ENCODE peak calls at places on chromosome 3, in eight cellular contexts. Y, A, Z, B, D, O, I and G are unnamed samples.

GRCh38 chr3:126523745-126524428 is at the start of gene CHST13:
- DNase-seq in O (peak; percentile 86), B (peak; percentile 84), D (no peak), A (peak; percentile 62), I (no peak), Y (no peak), Z (peak; percentile 53), G (no peak)

GRCh38 chr3:36942632-36943248 is 2.1 kb downstream of the TRANK1 start:
- DNase-seq in I (peak; percentile 13), D (no peak), Z (peak; percentile 53), A (no peak), B (no peak), Y (no peak), O (peak; percentile 47), G (no peak)

GRCh38 chr3:177807150-177807875 is 610.0 kb upstream of the TBL1XR1 start:
- DNase-seq in O (no peak), D (no peak), Y (no peak), I (no peak), A (no peak), Z (no peak), B (no peak), G (no peak)

GRCh38 chr3:151491525-151491924 is 30.7 kb upstream of the IGSF10 start:
- DNase-seq in A (no peak), Y (no peak), O (no peak), D (no peak), B (no peak), Z (no peak), I (no peak), G (peak; percentile 9)

GRCh38 chr3:193812078-193812725 is 219.2 kb downstream of the OPA1 start:
- DNase-seq in Z (no peak), I (no peak), Y (no peak), O (no peak), A (no peak), D (no peak), B (no peak), G (no peak)

GRCh38 chr3:138384971-138385370 is 36.6 kb downstream of the MRAS start:
- DNase-seq in Y (no peak), I (no peak), O (no peak), Z (no peak), D (no peak), A (no peak), B (peak; percentile 27), G (no peak)

GRCh38 chr3:160210799-160211221 is 14.4 kb upstream of the C3orf80 start:
- DNase-seq in B (peak; percentile 57), O (peak; percentile 47), Z (no peak), D (no peak), A (no peak), Y (no peak), I (no peak), G (peak; percentile 11)

GRCh38 chr3:69784854-69785523 is 45.7 kb downstream of the MITF start:
- DNase-seq in O (peak; percentile 67), Y (peak; percentile 56), B (no peak), D (no peak), A (peak; percentile 86), I (peak; percentile 86), Z (peak; percentile 23), G (peak; percentile 29)

DNA sequence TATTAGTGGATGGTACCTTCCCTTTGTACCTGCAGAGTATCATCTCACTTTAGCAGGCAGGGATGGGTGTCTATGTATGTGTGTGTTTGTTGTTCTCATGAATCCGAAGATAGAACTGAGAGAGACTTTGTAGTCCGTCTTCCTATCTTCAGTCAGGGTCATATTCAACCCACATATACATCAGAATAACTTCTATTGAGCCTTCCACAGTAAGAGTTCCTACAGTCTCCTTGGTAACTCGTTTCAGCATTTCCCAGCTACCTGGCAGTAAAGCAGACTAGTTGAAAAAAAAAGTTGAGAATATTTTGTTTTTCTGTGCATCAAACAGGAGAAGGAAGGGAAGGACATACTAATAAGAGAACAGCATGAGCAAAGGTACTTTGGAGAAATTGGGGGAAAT is 106.8 kb downstream of the VPS8 start:
- DNase-seq in O (no peak), A (no peak), D (no peak), I (no peak), B (no peak), Z (no peak), Y (no peak), G (no peak)
- H3K4me3 ChIP-seq in O (no peak overlapping the region), A (no peak overlapping the region), D (no peak overlapping the region), I (no peak overlapping the region), B (no peak overlapping the region), Z (no peak overlapping the region), Y (no peak overlapping the region), G (no peak overlapping the region)

GRCh38 chr3:53278667-53279066 is 22.8 kb upstream of the TKT start:
- DNase-seq in O (no peak), B (no peak), Y (no peak), D (no peak), Z (no peak), A (no peak), I (no peak), G (no peak)
- TF ChIP-seq CTCF in O (no peak), B (no peak), Y (no peak), D (no peak), Z (no peak), A (no peak), I (no peak), G (no peak)

GRCh38 chr3:101829066-101829830 is 20.1 kb upstream of the NFKBIZ start:
- DNase-seq in B (no peak), Y (peak; percentile 52), A (peak; percentile 68), D (no peak), I (peak; percentile 88), O (peak; percentile 27), Z (peak; percentile 73), G (no peak)

GRCh38 chr3:101825904-101826445 is 23.3 kb upstream of the NFKBIZ start:
- DNase-seq in I (no peak), B (no peak), A (no peak), Y (no peak), O (no peak), D (no peak), Z (no peak), G (no peak)

GRCh38 chr3:101829878-101830277 is 19.4 kb upstream of the NFKBIZ start:
- DNase-seq in A (no peak), Y (no peak), I (no peak), B (no peak), D (no peak), O (no peak), Z (no peak), G (no peak)

GRCh38 chr3:101828289-101828688 is 21.0 kb upstream of the NFKBIZ start:
- DNase-seq in D (no peak), Y (no peak), A (no peak), Z (no peak), O (no peak), I (no peak), B (no peak), G (no peak)

GRCh38 chr3:101827211-101828174 is 21.8 kb upstream of the NFKBIZ start:
- DNase-seq in B (peak; percentile 75), A (peak; percentile 71), D (peak; percentile 36), I (peak; percentile 83), O (peak; percentile 87), Y (peak; percentile 39), Z (peak; percentile 84), G (peak; percentile 55)
- H3K4me3 ChIP-seq in B (peak overlapping the region; percentile 51), A (peak overlapping the region; percentile 70), D (peak overlapping the region; percentile 60), I (peak overlapping the region; percentile 62), O (peak overlapping the region; percentile 30), Y (peak overlapping the region; percentile 50), Z (peak overlapping the region; percentile 41), G (peak overlapping the region; percentile 46)

GRCh38 chr3:62497156-62497555 is 123.8 kb upstream of the FEZF2 start:
- DNase-seq in I (no peak), D (no peak), O (no peak), Z (no peak), B (no peak), A (no peak), Y (no peak), G (no peak)

GRCh38 chr3:62496509-62496908 is 123.2 kb upstream of the FEZF2 start:
- DNase-seq in D (no peak), A (no peak), B (no peak), Y (no peak), I (no peak), Z (no peak), O (no peak), G (no peak)

GRCh38 chr3:62493116-62493801 is 119.9 kb upstream of the FEZF2 start:
- DNase-seq in B (peak; percentile 4), O (no peak), D (no peak), I (no peak), Z (no peak), A (no peak), Y (no peak), G (no peak)
- TF ChIP-seq CTCF in B (peak; percentile 20), O (no peak), D (no peak), I (no peak), Z (no peak), A (no peak), Y (peak; percentile 38), G (peak; percentile 17)

GRCh38 chr3:9727041-9727595 is 4.4 kb upstream of the BRPF1 start:
- DNase-seq in D (no peak), A (no peak), O (no peak), I (no peak), Z (no peak), B (peak; percentile 75), Y (no peak), G (no peak)
- H3K4me3 ChIP-seq in D (no peak overlapping the region), A (no peak overlapping the region), O (no peak overlapping the region), I (no peak overlapping the region), Z (no peak overlapping the region), B (no peak overlapping the region), Y (no peak overlapping the region), G (no peak overlapping the region)

GRCh38 chr3:100260081-100260684 is 609 bp upstream of the TBC1D23 start:
- DNase-seq in O (peak; percentile 46), D (no peak), B (peak; percentile 57), Y (no peak), I (no peak), Z (peak; percentile 32), A (peak; percentile 81), G (no peak)

GRCh38 chr3:100261481-100261903 is 700 bp downstream of the TBC1D23 start:
- DNase-seq in D (no peak), A (no peak), Z (no peak), B (no peak), O (no peak), I (no peak), Y (no peak), G (no peak)

GRCh38 chr3:100257601-100258000 is 3.2 kb upstream of the TBC1D23 start:
- DNase-seq in Y (no peak), B (peak; percentile 10), A (peak; percentile 52), Z (no peak), O (no peak), D (no peak), I (no peak), G (no peak)

GRCh38 chr3:100263583-100263982 is 2.8 kb downstream of the TBC1D23 start:
- DNase-seq in O (peak; percentile 12), Z (no peak), Y (no peak), D (no peak), A (no peak), I (no peak), B (peak; percentile 20), G (no peak)

GRCh38 chr3:100260685-100261480 is at the start of gene TBC1D23:
- DNase-seq in O (peak; percentile 98), B (peak; percentile 99), I (peak; percentile 99), A (peak; percentile 99), Z (peak; percentile 98), Y (peak; percentile 99), D (peak; percentile 87), G (peak; percentile 99)
- TF ChIP-seq CTCF in O (no peak), B (no peak), I (no peak), A (no peak), Z (no peak), Y (no peak), D (no peak), G (no peak)